ENCODE peak calls at places on chromosomes 16 and 17, in six cellular contexts. S is heart left ventricle, B is mucosa of descending colon, D is upper lobe of right lung, M is ovary, Z is A673. N is an unnamed sample.
A peak's percentile ranks its signal among the peaks of the same experiment; 100 is the strongest.

GRCh38 chr16:6836771-6837170 is 495.9 kb upstream of the RBFOX1 start:
- DNase-seq in S (no peak), D (no peak), B (no peak), Z (no peak), M (no peak), N (no peak)

GRCh38 chr16:1105888-1106620 is 10.0 kb upstream of the C1QTNF8 start:
- DNase-seq in D (peak; percentile 79), B (peak; percentile 71), Z (peak; percentile 83), S (peak; percentile 70), M (peak; percentile 79), N (peak; percentile 85)

GRCh38 chr17:16406742-16407674 is 8.4 kb upstream of the TRPV2 start:
- DNase-seq in Z (peak; percentile 45), B (no peak), M (peak; percentile 42), S (peak; percentile 75), D (peak; percentile 71), N (peak; percentile 41)

GRCh38 chr16:20915733-20916132 is 15.2 kb downstream of the LYRM1 start:
- DNase-seq in Z (no peak), S (no peak), D (no peak), M (no peak), B (no peak), N (no peak)

GRCh38 chr16:1449201-1449788 is 4.9 kb upstream of the CCDC154 start:
- DNase-seq in D (no peak), Z (no peak), M (no peak), B (no peak), S (no peak), N (no peak)

GRCh38 chr17:62597920-62598319 is 29.6 kb upstream of the MRC2 start:
- DNase-seq in M (peak; percentile 28), S (no peak), Z (no peak), B (no peak), D (no peak), N (no peak)

GRCh38 chr16:69941251-69942098 is 9.7 kb upstream of the CLEC18A start:
- DNase-seq in B (no peak), D (peak; percentile 64), S (peak; percentile 22), M (no peak), Z (no peak), N (no peak)

GRCh38 chr16:57144027-57144426 is 41.8 kb downstream of the PSME3IP1 start:
- DNase-seq in B (no peak), D (no peak), S (no peak), M (no peak), Z (no peak), N (no peak)

GRCh38 chr16:10521681-10522274 is 58.6 kb downstream of the EMP2 start:
- DNase-seq in D (no peak), M (peak; percentile 47), Z (peak; percentile 73), S (peak; percentile 58), B (peak; percentile 83), N (peak; percentile 69)

GRCh38 chr17:50257574-50258224 is 16.6 kb upstream of the TMEM92 start:
- DNase-seq in B (no peak), D (no peak), S (no peak), M (no peak), Z (no peak), N (no peak)

GRCh38 chr16:58148099-58148498 is 18.9 kb upstream of the CFAP20 start:
- DNase-seq in B (no peak), M (no peak), D (no peak), Z (no peak), S (no peak), N (no peak)

GRCh38 chr16:81732699-81733098 is 46.4 kb upstream of the PLCG2 start:
- DNase-seq in Z (no peak), S (no peak), B (no peak), M (no peak), D (no peak), N (no peak)

GRCh38 chr16:84654998-84655397 is 6.7 kb downstream of the KLHL36 start:
- DNase-seq in B (no peak), D (no peak), Z (no peak), M (no peak), S (no peak), N (no peak)
- H3K36me3 ChIP-seq in B (peaks cover 8% of the 10 kb centered on the region), D (peaks cover 78% of the 10 kb centered on the region), Z (peaks cover 33% of the 10 kb centered on the region), M (no peaks in the 10 kb centered on the region), S (peaks cover 7% of the 10 kb centered on the region), N (peaks cover 39% of the 10 kb centered on the region)

DNA sequence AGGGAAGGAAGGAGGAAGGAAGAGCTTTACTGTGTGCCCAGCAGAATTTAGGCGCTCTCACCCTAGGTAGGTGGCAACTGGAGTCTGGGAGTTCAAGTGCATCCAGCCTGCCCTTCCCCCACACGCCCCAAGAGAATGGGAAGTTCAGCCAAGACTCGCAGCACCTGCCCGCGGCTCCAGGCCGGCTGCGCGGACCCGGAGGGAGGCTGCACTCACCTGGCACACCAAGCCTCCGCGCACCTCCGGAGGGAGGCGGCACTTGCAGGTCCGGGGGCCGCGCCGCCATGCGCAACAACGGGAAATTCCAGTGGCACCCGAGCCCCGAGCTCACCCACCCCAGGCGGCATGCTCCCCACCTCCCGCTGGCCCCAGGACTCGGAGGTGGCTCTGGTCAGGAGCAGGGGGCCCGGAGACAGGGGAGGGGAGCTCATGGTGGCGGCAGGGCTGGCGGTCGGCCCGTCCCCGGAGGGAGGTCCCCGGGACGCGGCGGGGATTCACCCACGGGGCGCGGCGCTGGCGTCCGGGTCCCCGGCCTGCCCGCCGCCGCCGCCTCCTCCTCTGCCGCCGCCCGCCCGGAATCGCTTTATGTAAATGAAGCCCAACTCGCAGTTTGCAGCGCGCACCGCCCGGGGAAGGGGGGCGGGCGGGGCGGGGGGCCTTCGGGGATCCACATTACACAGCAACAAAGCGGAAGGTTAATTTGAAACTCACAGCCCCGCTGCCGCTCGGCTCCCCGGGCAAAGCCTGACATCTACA is at the start of gene ZFHX3:
- DNase-seq in Z (peak; percentile 82), M (peak; percentile 48), D (peak; percentile 89), S (peak; percentile 82), B (peak; percentile 86), N (peak; percentile 92)
- TF ChIP-seq CTCF in Z (no peak), M (no peak), D (no peak), S (peak; percentile 44), B (no peak), N (peak; percentile 36)

GRCh38 chr17:59756236-59756818 is 48.9 kb downstream of the VMP1 start:
- DNase-seq in Z (no peak), M (no peak), D (no peak), B (no peak), S (no peak), N (no peak)

GRCh38 chr17:59760164-59760563 is 52.7 kb downstream of the VMP1 start:
- DNase-seq in D (no peak), Z (no peak), M (no peak), S (no peak), B (no peak), N (no peak)

GRCh38 chr17:59754547-59754946 is 47.1 kb downstream of the VMP1 start:
- DNase-seq in M (no peak), B (no peak), D (no peak), S (no peak), Z (peak; percentile 84), N (no peak)

GRCh38 chr17:59757043-59757824 is 49.8 kb downstream of the VMP1 start:
- DNase-seq in S (no peak), B (no peak), Z (no peak), D (no peak), M (no peak), N (no peak)

GRCh38 chr17:59757881-59758385 is 50.5 kb downstream of the VMP1 start:
- DNase-seq in D (no peak), S (no peak), B (no peak), Z (no peak), M (no peak), N (no peak)
- H3K4me1 ChIP-seq in D (peaks cover 18% of the 10 kb centered on the region), S (peaks cover 4% of the 10 kb centered on the region), B (peaks cover 13% of the 10 kb centered on the region), Z (peaks cover 29% of the 10 kb centered on the region), M (peaks cover 5% of the 10 kb centered on the region), N (peaks cover 28% of the 10 kb centered on the region)

GRCh38 chr17:35700157-35700556 is 31.3 kb upstream of the RASL10B start:
- DNase-seq in S (no peak), M (no peak), D (no peak), B (no peak), Z (no peak), N (no peak)
- H3K36me3 ChIP-seq in S (no peaks in the 10 kb centered on the region), M (no peaks in the 10 kb centered on the region), D (peaks cover 28% of the 10 kb centered on the region), B (peaks cover 6% of the 10 kb centered on the region), Z (no peaks in the 10 kb centered on the region), N (peaks cover 7% of the 10 kb centered on the region)

GRCh38 chr17:43479948-43480347 is 3.8 kb upstream of the DHX8 start:
- DNase-seq in B (no peak), M (no peak), Z (no peak), S (no peak), D (no peak), N (no peak)

GRCh38 chr17:43477832-43478634 is 5.7 kb upstream of the DHX8 start:
- DNase-seq in Z (no peak), M (no peak), S (no peak), D (no peak), B (no peak), N (no peak)

GRCh38 chr17:43482103-43483012 is 1.4 kb upstream of the DHX8 start:
- DNase-seq in D (no peak), Z (no peak), M (no peak), B (no peak), S (no peak), N (peak; percentile 38)

GRCh38 chr17:43483674-43484551 is at the start of gene DHX8:
- DNase-seq in S (peak; percentile 97), Z (peak; percentile 94), D (peak; percentile 98), B (peak; percentile 100), M (peak; percentile 96), N (peak; percentile 98)
- TF ChIP-seq CTCF in S (peak; percentile 100), Z (peak; percentile 99), D (peak; percentile 100), B (peak; percentile 99), M (peak; percentile 100), N (peak; percentile 100)

GRCh38 chr17:29720471-29720990 is 97.8 kb upstream of the CORO6 start:
- DNase-seq in M (no peak), Z (peak; percentile 22), S (no peak), B (no peak), D (no peak), N (no peak)

GRCh38 chr17:29715680-29716079 is 93.0 kb upstream of the CORO6 start:
- DNase-seq in Z (no peak), D (no peak), M (no peak), S (no peak), B (no peak), N (no peak)

GRCh38 chr17:29718446-29719039 is 95.8 kb upstream of the CORO6 start:
- DNase-seq in D (no peak), Z (no peak), B (no peak), S (no peak), M (no peak), N (no peak)

GRCh38 chr17:29719469-29719868 is 96.8 kb upstream of the CORO6 start:
- DNase-seq in S (no peak), M (no peak), D (no peak), Z (no peak), B (no peak), N (no peak)

DNA sequence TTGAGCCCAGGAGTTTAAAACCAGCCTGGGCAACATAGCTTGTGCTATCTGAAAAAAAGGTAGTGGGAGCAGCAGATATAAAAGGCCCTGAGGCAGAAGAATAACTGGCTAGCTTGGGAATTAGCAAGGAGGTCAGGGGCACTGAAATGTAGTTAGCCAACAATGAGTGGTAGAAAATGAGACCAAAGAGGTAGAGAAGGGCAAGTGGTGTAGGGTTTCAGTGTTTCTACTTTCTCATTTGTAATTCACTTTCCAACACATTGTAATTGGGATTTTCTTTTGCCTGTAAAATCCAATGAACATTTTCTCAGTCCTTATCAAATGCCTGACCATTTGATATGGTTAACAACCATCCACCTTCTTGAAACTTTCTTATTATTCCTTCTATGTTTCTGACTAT is 95.1 kb upstream of the CORO6 start:
- DNase-seq in Z (no peak), D (no peak), B (no peak), S (no peak), M (no peak), N (no peak)
- H3K4me1 ChIP-seq in Z (peaks cover 46% of the 10 kb centered on the region), D (peaks cover 40% of the 10 kb centered on the region), B (peaks cover 6% of the 10 kb centered on the region), S (peaks cover 62% of the 10 kb centered on the region), M (no peaks in the 10 kb centered on the region), N (peaks cover 46% of the 10 kb centered on the region)

N was measured in thyroid gland.